ENCODE peak calls at places on chromosome 14, in nine cellular contexts. P, W, Z, U, L, R, A, B and E are unnamed samples.

GRCh38 chr14:92010644-92011043 is 29.2 kb downstream of the TRIP11 start:
- DNase-seq in P (no peak), W (no peak), Z (no peak), U (no peak), L (no peak), R (no peak), A (no peak), B (no peak), E (no peak)

GRCh38 chr14:90451953-90452352 is 55.1 kb downstream of the CALM1 start:
- DNase-seq in P (no peak), W (no peak), Z (no peak), U (no peak), L (no peak), R (no peak), A (no peak), B (no peak), E (no peak)

GRCh38 chr14:31449971-31450610 is 7.2 kb downstream of the DTD2 start:
- DNase-seq in P (no peak), W (peak; percentile 50), Z (no peak), U (no peak), L (peak; percentile 8), R (no peak), A (peak; percentile 13), B (no peak), E (peak; percentile 25)

GRCh38 chr14:51547260-51547659 is 104.5 kb upstream of the FRMD6 start:
- DNase-seq in P (no peak), W (peak; percentile 98), Z (peak; percentile 28), U (no peak), L (no peak), R (no peak), A (peak; percentile 17), B (peak; percentile 99), E (no peak)

GRCh38 chr14:34911209-34912150 is 36.3 kb upstream of the BAZ1A start:
- DNase-seq in P (no peak), W (no peak), Z (no peak), U (no peak), L (no peak), R (no peak), A (no peak), B (peak; percentile 12), E (no peak)

GRCh38 chr14:74975059-74975810 is 19.8 kb upstream of the PGF start:
- DNase-seq in P (no peak), W (no peak), Z (peak; percentile 89), U (no peak), L (no peak), R (no peak), A (no peak), B (no peak), E (no peak)

GRCh38 chr14:35921745-35922144 is 95.6 kb downstream of the BRMS1L start:
- DNase-seq in P (no peak), W (no peak), Z (no peak), U (no peak), L (no peak), R (no peak), A (no peak), B (no peak), E (no peak)

GRCh38 chr14:89491701-89492381 is 74.8 kb upstream of the FOXN3 start:
- DNase-seq in P (no peak), W (no peak), Z (no peak), U (no peak), L (no peak), R (no peak), A (no peak), B (peak; percentile 17), E (no peak)

GRCh38 chr14:23641915-23642588 is 5.9 kb downstream of the DHRS2 start:
- DNase-seq in P (no peak), W (no peak), Z (no peak), U (no peak), L (no peak), R (no peak), A (no peak), B (no peak), E (no peak)

GRCh38 chr14:74980398-74980745 is 22.3 kb upstream of the EIF2B2 start:
- DNase-seq in P (no peak), W (no peak), Z (no peak), U (no peak), L (peak; percentile 49), R (no peak), A (peak; percentile 52), B (no peak), E (no peak)

GRCh38 chr14:22978487-22978837 is 3.9 kb downstream of the AJUBA start:
- DNase-seq in P (no peak), W (peak; percentile 22), Z (no peak), U (no peak), L (no peak), R (no peak), A (no peak), B (no peak), E (no peak)

GRCh38 chr14:90491221-90491867 is 94.5 kb downstream of the CALM1 start:
- DNase-seq in P (no peak), W (no peak), Z (peak; percentile 87), U (no peak), L (peak; percentile 17), R (no peak), A (peak; percentile 31), B (peak; percentile 82), E (no peak)

GRCh38 chr14:35285168-35285990 is 6.8 kb upstream of the PSMA6 start:
- DNase-seq in P (peak; percentile 84), W (peak; percentile 62), Z (no peak), U (no peak), L (no peak), R (no peak), A (no peak), B (no peak), E (peak; percentile 66)

GRCh38 chr14:45679852-45680251 is 426.9 kb upstream of the MIS18BP1 start:
- DNase-seq in P (no peak), W (peak; percentile 73), Z (no peak), U (no peak), L (no peak), R (no peak), A (no peak), B (peak; percentile 8), E (no peak)

GRCh38 chr14:85516239-85517112 is 13.5 kb upstream of the FLRT2 start:
- DNase-seq in P (no peak), W (peak; percentile 80), Z (no peak), U (no peak), L (no peak), R (no peak), A (no peak), B (peak; percentile 55), E (no peak)

GRCh38 chr14:106691601-106692291 is 1165.4 kb downstream of the TMEM121 start:
- DNase-seq in P (peak; percentile 91), W (no peak), Z (peak; percentile 20), U (no peak), L (no peak), R (peak; percentile 28), A (no peak), B (no peak), E (peak; percentile 73)

GRCh38 chr14:68637106-68638021 is 155.5 kb downstream of the ZFP36L1 start:
- DNase-seq in P (no peak), W (peak; percentile 14), Z (peak; percentile 60), U (no peak), L (no peak), R (no peak), A (no peak), B (peak; percentile 45), E (no peak)

GRCh38 chr14:28482644-28483043 is 283.9 kb upstream of the FOXG1 start:
- DNase-seq in P (no peak), W (no peak), Z (no peak), U (no peak), L (no peak), R (no peak), A (no peak), B (no peak), E (no peak)

GRCh38 chr14:95157987-95158712 is 821 bp upstream of the DICER1 start:
- DNase-seq in P (no peak), W (no peak), Z (no peak), U (no peak), L (no peak), R (no peak), A (no peak), B (no peak), E (peak; percentile 63)

GRCh38 chr14:69289811-69290520 is 30.0 kb downstream of the GALNT16 start:
- DNase-seq in P (no peak), W (no peak), Z (no peak), U (no peak), L (no peak), R (no peak), A (no peak), B (no peak), E (no peak)

GRCh38 chr14:61460853-61461611 is 139.7 kb downstream of the PRKCH start:
- DNase-seq in P (no peak), W (peak; percentile 92), Z (no peak), U (no peak), L (peak; percentile 29), R (peak; percentile 47), A (no peak), B (peak; percentile 8), E (no peak)

GRCh38 chr14:104688755-104689619 is at the start of gene INF2:
- DNase-seq in P (peak; percentile 66), W (peak; percentile 63), Z (peak; percentile 73), U (peak; percentile 44), L (peak; percentile 63), R (no peak), A (peak; percentile 69), B (no peak), E (peak; percentile 96)

GRCh38 chr14:95463173-95463901 is 53.1 kb downstream of the SYNE3 start:
- DNase-seq in P (no peak), W (no peak), Z (no peak), U (no peak), L (peak; percentile 91), R (peak; percentile 32), A (peak; percentile 91), B (no peak), E (no peak)

GRCh38 chr14:102754370-102755262 is 22.6 kb upstream of the TRAF3 start:
- DNase-seq in P (peak; percentile 66), W (no peak), Z (no peak), U (no peak), L (no peak), R (no peak), A (no peak), B (no peak), E (peak; percentile 82)

GRCh38 chr14:60233251-60233650 is 15.8 kb upstream of the PPM1A start:
- DNase-seq in P (no peak), W (no peak), Z (no peak), U (no peak), L (no peak), R (no peak), A (no peak), B (no peak), E (no peak)

GRCh38 chr14:75053396-75054289 is 2.4 kb upstream of the MLH3 start:
- DNase-seq in P (no peak), W (no peak), Z (no peak), U (no peak), L (no peak), R (no peak), A (no peak), B (no peak), E (no peak)

GRCh38 chr14:99131632-99132271 is 140.2 kb downstream of the BCL11B start:
- DNase-seq in P (no peak), W (no peak), Z (no peak), U (no peak), L (no peak), R (no peak), A (no peak), B (no peak), E (no peak)

GRCh38 chr14:96072076-96072475 is 32.9 kb downstream of the C14orf132 start:
- DNase-seq in P (no peak), W (no peak), Z (no peak), U (no peak), L (no peak), R (no peak), A (no peak), B (no peak), E (no peak)